ENCODE peak calls at places on chromosomes 7 and 10, in six cellular contexts. C is testis, X is heart left ventricle, M is Panc1, A is lung, S is kidney epithelial cell. D is an unnamed sample. For H3K27me3, the result is how much of the 10 kb centered on the place peaks cover.

GRCh38 chr7:128954830-128955797 is 17.4 kb downstream of the IRF5 start:
- DNase-seq in C (no peak), A (no peak), X (no peak), S (no peak), M (no peak), D (peak)

GRCh38 chr10:18501198-18501597 is 150.2 kb downstream of the NSUN6 start:
- DNase-seq in C (no peak), A (no peak), S (peak), X (no peak), M (no peak), D (no peak)

GRCh38 chr7:780056-780455 is 52.2 kb upstream of the SUN1 start:
- DNase-seq in A (no peak), C (no peak), S (no peak), M (no peak), X (peak), D (no peak)

GRCh38 chr7:28466885-28467284 is 54.6 kb downstream of the CREB5 start:
- DNase-seq in M (no peak), A (no peak), X (no peak), C (no peak), S (no peak), D (no peak)

GRCh38 chr7:42932861-42933591 is 850 bp downstream of the MRPL32 start:
- DNase-seq in X (peak), S (no peak), M (no peak), C (peak), A (no peak), D (no peak)

GRCh38 chr7:78605131-78605530 is 806.6 kb downstream of the PHTF2 start:
- DNase-seq in A (no peak), C (no peak), X (no peak), M (no peak), S (no peak), D (no peak)

GRCh38 chr7:158054611-158055010 is 533.0 kb downstream of the PTPRN2 start:
- DNase-seq in X (peak), M (no peak), A (no peak), S (no peak), C (no peak), D (no peak)

GRCh38 chr10:133207627-133208026 is 22.4 kb upstream of the UTF1 start:
- DNase-seq in A (no peak), S (no peak), X (no peak), M (no peak), C (no peak), D (no peak)

GRCh38 chr7:114081606-114082425 is 163.0 kb upstream of the PPP1R3A start:
- DNase-seq in C (no peak), M (peak), X (no peak), A (no peak), S (no peak), D (peak)

GRCh38 chr7:73737491-73738219 is 947 bp downstream of the ABHD11 start:
- DNase-seq in X (no peak), S (no peak), C (no peak), M (no peak), A (no peak), D (no peak)

GRCh38 chr10:47354900-47355299 is 6.7 kb downstream of the RBP3 start:
- DNase-seq in S (no peak), X (no peak), A (no peak), M (no peak), C (no peak), D (no peak)

GRCh38 chr7:149681274-149681673 is 92.1 kb downstream of the ZNF467 start:
- DNase-seq in C (no peak), M (no peak), A (no peak), S (no peak), X (no peak), D (no peak)

GRCh38 chr10:63264852-63265617 is 131.9 kb downstream of the NRBF2 start:
- DNase-seq in S (no peak), C (peak), M (peak), X (no peak), A (no peak), D (no peak)

GRCh38 chr10:31171402-31172120 is 139.9 kb upstream of the ZNF438 start:
- DNase-seq in C (no peak), M (no peak), X (no peak), S (no peak), A (no peak), D (peak)

GRCh38 chr7:105493196-105493927 is 28.7 kb downstream of the PUS7 start:
- DNase-seq in X (no peak), S (no peak), C (no peak), A (no peak), M (no peak), D (no peak)

GRCh38 chr7:55249332-55249731 is 115.8 kb upstream of the LANCL2 start:
- DNase-seq in S (no peak), A (peak), X (no peak), C (peak), M (no peak), D (no peak)

GRCh38 chr10:44981172-44982113 is 2.8 kb upstream of the DEPP1 start:
- DNase-seq in X (peak), S (peak), C (peak), A (no peak), M (peak), D (peak)

GRCh38 chr10:96646774-96647173 is 60.0 kb upstream of the TM9SF3 start:
- DNase-seq in M (no peak), C (no peak), A (no peak), S (no peak), X (no peak), D (no peak)

GRCh38 chr7:572668-573495 is 53.2 kb upstream of the PDGFA start:
- DNase-seq in X (no peak), A (no peak), M (no peak), S (no peak), C (no peak), D (no peak)

GRCh38 chr7:50145801-50146338 is 52.8 kb upstream of the ZPBP start:
- DNase-seq in M (no peak), C (no peak), A (no peak), X (no peak), S (no peak), D (no peak)

GRCh38 chr7:140646931-140647647 is 6.5 kb upstream of the DENND2A start:
- DNase-seq in C (peak), M (no peak), X (no peak), S (no peak), A (no peak), D (no peak)

GRCh38 chr10:14837756-14838581 is at the start of the genes CDNF, HSPA14 and MSANTD7:
- DNase-seq in X (peak), M (peak), A (peak), C (peak), S (peak), D (peak)

GRCh38 chr7:83520706-83521105 is 128.2 kb downstream of the SEMA3E start:
- DNase-seq in X (no peak), C (no peak), A (no peak), M (no peak), S (no peak), D (no peak)

GRCh38 chr7:3013975-3014792 is 29.5 kb downstream of the CARD11 start:
- DNase-seq in C (no peak), S (no peak), X (no peak), A (no peak), M (no peak), D (no peak)

GRCh38 chr10:105181616-105182015 is 540.5 kb downstream of the SORCS3 start:
- DNase-seq in S (no peak), C (no peak), A (no peak), X (no peak), M (no peak), D (no peak)

GRCh38 chr10:99520040-99520803 is 12.5 kb upstream of the NKX2-3 start:
- DNase-seq in S (no peak), M (no peak), C (no peak), X (no peak), A (no peak), D (no peak)

GRCh38 chr10:31148955-31149354 is 117.3 kb upstream of the ZNF438 start:
- DNase-seq in C (no peak), X (no peak), S (no peak), M (no peak), A (no peak), D (no peak)

GRCh38 chr10:121138112-121138860 is 287.1 kb downstream of the WDR11 start:
- DNase-seq in A (no peak), X (no peak), C (no peak), M (no peak), S (no peak), D (no peak)

GRCh38 chr10:57675125-57675524 is 592.6 kb downstream of the IPMK start:
- DNase-seq in M (no peak), S (no peak), A (no peak), C (no peak), X (no peak), D (no peak)

GRCh38 chr10:18252086-18252485 is 111.9 kb downstream of the CACNB2 start:
- DNase-seq in C (no peak), S (no peak), X (no peak), M (no peak), A (no peak), D (no peak)

DNA sequence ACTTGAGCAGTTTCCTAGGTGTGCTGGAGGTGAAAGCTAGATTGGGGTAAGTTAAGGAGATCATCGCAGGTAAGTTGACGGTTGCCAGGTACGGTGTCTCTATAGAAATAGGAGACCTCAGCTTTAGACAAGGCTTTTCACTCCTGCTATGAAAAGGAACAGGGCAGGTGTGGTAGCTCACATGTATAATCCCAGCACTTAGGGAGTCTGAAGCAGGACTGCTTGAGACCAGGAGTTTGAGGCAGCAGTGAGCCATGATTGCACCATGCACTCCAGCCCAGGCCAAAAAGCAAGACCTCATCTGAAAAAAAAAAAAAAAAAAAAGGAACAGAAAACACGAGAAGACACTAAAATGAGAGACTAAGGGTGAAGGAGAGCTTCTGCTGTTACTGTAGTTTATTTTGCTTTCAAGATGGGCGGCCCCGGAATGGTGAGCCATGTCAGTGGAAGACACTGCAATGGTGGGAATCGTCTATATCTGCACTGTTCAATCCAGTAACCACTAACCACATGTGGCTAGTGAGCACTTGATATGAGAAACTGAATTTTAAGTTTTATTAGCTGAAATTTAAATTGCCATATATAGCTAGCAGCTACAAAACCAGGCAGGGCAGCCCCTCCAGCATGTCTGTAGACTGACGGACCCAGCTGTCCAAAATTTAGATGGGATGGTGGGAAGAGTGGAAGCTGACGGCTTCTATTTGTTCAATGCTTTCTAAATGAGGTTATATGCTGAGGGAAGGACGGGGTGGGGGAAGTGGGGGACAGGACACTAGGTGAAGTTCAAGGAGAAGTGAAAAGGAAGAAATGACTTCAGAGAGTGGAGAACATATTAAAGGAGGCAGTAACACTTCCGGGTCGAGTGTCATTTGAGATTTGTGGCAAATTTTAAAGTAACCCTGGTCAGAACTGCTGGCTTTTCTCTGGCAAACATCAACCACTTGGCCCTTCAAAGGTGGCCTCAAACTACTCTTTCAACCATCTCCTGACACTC is 9.7 kb downstream of the PIP4K2A start:
- DNase-seq in S (no peak), A (no peak), X (no peak), C (no peak), M (no peak), D (no peak)
- H3K4me3 ChIP-seq in S (no peak), A (no peak), X (no peak), C (no peak), M (no peak), D (no peak)

GRCh38 chr10:128572696-128573095 is 446.5 kb upstream of the MKI67 start:
- DNase-seq in X (no peak), S (no peak), A (no peak), M (no peak), C (no peak), D (no peak)

GRCh38 chr10:128573236-128573800 is 447.1 kb upstream of the MKI67 start:
- DNase-seq in C (no peak), A (no peak), M (no peak), X (no peak), S (no peak), D (no peak)

GRCh38 chr10:128574616-128575210 is 448.5 kb upstream of the MKI67 start:
- DNase-seq in M (no peak), C (no peak), S (no peak), X (no peak), A (no peak), D (no peak)

GRCh38 chr10:128571745-128572144 is 445.5 kb upstream of the MKI67 start:
- DNase-seq in C (no peak), A (no peak), M (no peak), S (no peak), X (no peak), D (no peak)

DNA sequence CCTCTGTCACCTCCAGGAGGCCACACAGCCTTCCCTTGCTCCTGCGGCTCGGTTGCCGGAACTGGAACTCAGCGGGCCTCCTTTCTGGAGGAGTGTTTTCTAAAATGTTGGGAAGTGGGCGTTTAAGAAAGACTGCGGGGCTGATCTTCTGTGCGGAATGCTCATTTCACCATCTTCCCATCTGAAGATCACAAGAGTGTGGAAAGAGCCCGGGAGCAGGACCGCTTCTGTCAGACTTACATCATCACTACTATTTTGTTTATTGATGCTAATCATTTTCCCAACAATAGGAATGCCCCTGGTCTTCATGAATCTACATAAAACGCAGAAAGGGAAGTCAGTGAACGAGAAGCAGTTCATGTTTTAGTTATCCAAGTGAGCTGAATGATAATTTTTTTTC is 447.7 kb upstream of the MKI67 start:
- DNase-seq in C (no peak), X (no peak), S (no peak), A (no peak), M (no peak), D (no peak)
- TF ChIP-seq CTCF in C (no peak), X (no peak), S (no peak), A (no peak), M (no peak), D (no peak)

DNA sequence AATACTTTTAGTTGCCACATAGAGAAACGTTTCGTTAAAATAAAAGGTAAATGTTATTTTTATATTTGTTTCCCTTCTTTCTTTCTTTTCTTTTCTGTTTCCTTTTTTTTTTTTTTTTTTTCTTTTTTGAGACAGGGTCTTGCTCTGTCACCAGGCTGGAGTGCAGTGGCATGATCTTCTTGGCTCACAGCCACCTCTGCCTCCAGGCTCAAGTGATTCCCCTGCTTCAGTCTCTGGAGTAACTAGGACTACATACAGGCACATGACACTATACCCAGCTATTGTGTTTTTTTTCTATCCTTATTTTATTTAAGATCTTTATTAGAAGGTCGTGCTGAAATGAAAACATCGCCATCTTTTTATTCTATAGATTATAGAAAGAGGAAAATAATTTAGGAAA is 661.8 kb upstream of the MBL2 start:
- DNase-seq in X (no peak), S (no peak), A (no peak), C (no peak), M (no peak), D (no peak)
- H3K27me3 ChIP-seq in X (under half), S (under half), A (under half), C (under half), M (under half), D (under half)

DNA sequence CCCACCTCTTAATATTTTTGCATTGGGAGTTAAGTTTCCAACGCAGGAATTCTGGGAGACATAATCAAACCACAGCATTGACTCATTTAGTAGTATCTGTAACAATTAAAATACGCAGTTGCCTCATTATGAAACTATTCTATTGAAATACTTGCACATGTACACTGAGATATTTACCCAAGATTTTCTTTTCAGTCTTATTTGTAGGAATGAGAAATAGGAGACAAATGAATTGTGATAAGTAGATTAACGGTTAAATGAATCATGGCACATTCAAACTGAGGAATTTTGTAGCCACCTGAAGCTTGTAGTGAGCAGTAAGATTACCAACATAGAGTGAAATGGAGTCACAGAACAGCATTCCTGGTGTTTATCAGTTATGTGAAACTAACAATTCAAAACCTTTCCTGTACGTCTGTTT is 18.1 kb downstream of the RP9 start:
- DNase-seq in M (no peak), C (no peak), A (no peak), X (no peak), S (no peak), D (peak)
- H3K4me3 ChIP-seq in M (no peak), C (no peak), A (no peak), X (no peak), S (no peak), D (no peak)

GRCh38 chr10:131979821-131980270 is 1.9 kb downstream of the BNIP3 start:
- DNase-seq in C (peak), S (no peak), A (no peak), M (no peak), X (peak), D (no peak)
- TF ChIP-seq CTCF in C (no peak), S (no peak), A (no peak), M (no peak), X (no peak), D (no peak)

DNA sequence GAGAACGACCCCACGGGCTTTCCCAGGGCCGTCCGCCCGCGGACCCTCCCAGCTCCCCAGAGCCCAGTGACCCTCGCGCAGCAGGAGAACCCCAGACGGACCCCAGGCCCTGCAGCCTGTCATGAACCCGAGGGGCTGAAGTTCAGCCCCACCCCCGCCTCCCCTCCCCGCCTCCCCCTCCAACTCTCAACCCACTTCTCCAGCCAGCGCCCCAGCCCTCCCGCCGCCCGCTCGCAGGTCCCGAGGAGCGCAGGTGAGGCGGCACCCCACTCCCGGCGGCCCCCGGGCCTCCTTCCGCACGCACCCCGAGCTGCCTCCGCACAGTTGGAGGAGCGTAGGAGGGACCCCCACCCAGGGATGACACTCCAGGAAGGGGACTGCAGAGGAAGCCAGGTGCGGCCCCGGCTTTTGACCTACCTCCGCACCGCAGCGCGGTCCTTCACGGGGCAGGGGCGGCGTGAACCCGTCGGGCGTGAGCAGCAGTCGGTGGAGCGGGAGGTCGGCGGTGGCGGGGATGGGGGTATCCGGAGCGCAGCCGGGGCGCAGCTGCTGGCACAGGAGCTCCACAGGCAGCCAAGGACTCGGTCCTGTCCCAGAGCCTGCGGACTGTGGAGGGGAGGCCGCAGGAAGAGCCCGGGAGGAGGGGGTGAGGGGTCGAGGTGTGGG is at the start of gene TMEM176A:
- DNase-seq in S (no peak), M (no peak), X (peak), C (no peak), A (no peak), D (no peak)
- H3K27me3 ChIP-seq in S (under half), M (under half), X (under half), C (under half), A (under half), D (under half)

DNA sequence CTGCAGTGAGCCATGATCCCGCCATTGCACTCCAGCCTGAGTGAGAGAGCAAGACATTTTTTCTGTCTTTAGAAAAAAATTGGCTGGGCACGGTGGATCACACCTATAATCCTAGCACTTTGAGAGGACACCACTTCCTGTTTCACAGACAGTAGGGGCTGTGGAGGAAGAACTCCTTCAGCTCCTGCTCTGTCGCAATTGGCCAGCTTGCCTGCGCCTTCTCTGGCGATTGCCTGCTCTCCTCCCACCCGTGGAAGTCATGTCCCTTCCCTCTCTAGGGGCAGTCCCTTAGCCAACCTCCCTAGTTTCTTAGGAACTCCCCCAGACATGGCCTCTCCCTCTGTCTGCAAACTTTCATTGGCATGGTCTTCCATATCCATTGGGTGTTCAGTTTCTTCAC is 8.7 kb downstream of the PDSS1 start:
- DNase-seq in X (no peak), C (no peak), A (no peak), M (no peak), S (no peak), D (no peak)
- H3K4me3 ChIP-seq in X (no peak), C (no peak), A (no peak), M (no peak), S (no peak), D (no peak)

GRCh38 chr7:139016931-139017511 is 18.8 kb downstream of the ZC3HAV1L start:
- DNase-seq in X (peak), M (peak), S (no peak), A (peak), C (peak), D (no peak)
- TF ChIP-seq CTCF in X (peak), M (peak), S (peak), A (peak), C (peak), D (peak)

DNA sequence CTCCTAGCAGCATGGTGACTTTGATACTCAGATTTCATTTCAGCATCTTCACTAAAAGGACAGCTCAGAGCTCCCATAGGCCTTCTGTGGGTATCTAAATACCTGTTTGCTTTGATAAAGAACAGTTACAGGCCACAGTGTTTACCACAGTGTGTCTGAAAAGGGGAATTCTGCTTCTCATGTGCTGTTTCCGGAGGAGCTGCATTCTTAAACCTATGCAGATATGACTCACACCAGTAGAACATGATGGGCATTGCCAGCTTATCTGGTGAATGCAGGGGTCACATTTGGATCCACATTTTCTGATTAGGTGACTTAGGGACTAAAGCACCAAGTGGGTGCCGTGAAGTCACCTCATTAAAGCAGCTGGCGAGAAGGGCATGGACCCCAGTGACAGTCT is 52.6 kb downstream of the TRRAP start:
- DNase-seq in M (no peak), A (no peak), S (no peak), C (no peak), X (no peak), D (no peak)
- H3K27me3 ChIP-seq in M (under half), A (under half), S (under half), C (under half), X (under half), D (under half)